ENCODE peak calls at places on chromosome 13, in nine cellular contexts. I is mesothelial cell of epicardium, V is AG04449, S is cardiac muscle cell, G is hepatic stellate cell, C is Ammon's horn, Y is caudate nucleus, P is Kasumi-1, T is GM19239. X is an unnamed sample.

GRCh38 chr13:23107665-23108064 is 73.1 kb upstream of the SGCG start:
- DNase-seq in G (no peak), S (no peak), Y (no peak), V (no peak), P (no peak), I (no peak), C (no peak), T (no peak), X (no peak)

GRCh38 chr13:35979378-35979911 is 151.7 kb downstream of the DCLK1 start:
- DNase-seq in C (peak; percentile 65), T (no peak), I (no peak), S (peak; percentile 97), V (peak; percentile 59), G (peak; percentile 79), Y (no peak), P (no peak), X (no peak)

GRCh38 chr13:52665325-52665724 is 12.7 kb downstream of the SUGT1 start:
- DNase-seq in T (no peak), S (peak; percentile 29), C (no peak), P (peak; percentile 27), Y (no peak), I (no peak), G (no peak), V (no peak), X (no peak)

GRCh38 chr13:44919103-44919804 is 70.0 kb downstream of the NUFIP1 start:
- DNase-seq in V (no peak), S (no peak), P (no peak), I (no peak), G (no peak), Y (no peak), C (no peak), T (no peak), X (no peak)

GRCh38 chr13:106361621-106362020 is 173.8 kb downstream of the EFNB2 start:
- DNase-seq in I (no peak), S (peak; percentile 26), G (no peak), C (no peak), Y (no peak), T (no peak), V (no peak), P (no peak), X (no peak)

GRCh38 chr13:77338329-77338728 is 11.4 kb upstream of the MYCBP2 start:
- DNase-seq in C (no peak), I (no peak), S (no peak), P (no peak), G (no peak), T (no peak), V (no peak), Y (no peak), X (no peak)

GRCh38 chr13:26320766-26321165 is 66.8 kb downstream of the CDK8 start:
- DNase-seq in V (no peak), S (no peak), Y (no peak), I (no peak), T (no peak), C (no peak), G (no peak), P (no peak), X (no peak)

GRCh38 chr13:111326981-111327642 is 6.7 kb downstream of the TEX29 start:
- DNase-seq in S (no peak), V (no peak), P (no peak), C (no peak), I (no peak), Y (no peak), T (no peak), G (no peak), X (no peak)

GRCh38 chr13:60627071-60627686 is 230.2 kb downstream of the TDRD3 start:
- DNase-seq in Y (no peak), C (peak; percentile 58), I (peak; percentile 61), T (peak; percentile 2), S (peak; percentile 48), P (peak; percentile 73), V (no peak), G (peak; percentile 4), X (peak; percentile 1)

GRCh38 chr13:113904411-113904810 is 40.5 kb upstream of the GAS6 start:
- DNase-seq in G (no peak), T (no peak), S (peak; percentile 36), Y (no peak), V (no peak), I (peak; percentile 38), P (no peak), C (peak; percentile 88), X (no peak)

GRCh38 chr13:99979453-99980200 is 2.0 kb upstream of the ZIC2 start:
- DNase-seq in Y (no peak), P (no peak), V (no peak), G (no peak), S (no peak), C (no peak), T (no peak), I (no peak), X (no peak)

GRCh38 chr13:102609696-102610095 is 12.9 kb downstream of the TPP2 start:
- DNase-seq in I (no peak), V (no peak), Y (no peak), S (no peak), T (no peak), P (no peak), G (no peak), C (no peak), X (no peak)

GRCh38 chr13:35157143-35157755 is 215.2 kb downstream of the NBEA start:
- DNase-seq in C (peak; percentile 72), Y (no peak), G (peak; percentile 2), I (peak; percentile 41), T (peak; percentile 0), V (no peak), P (peak; percentile 45), S (peak; percentile 77), X (no peak)

GRCh38 chr13:79530270-79530669 is 49.3 kb downstream of the NDFIP2 start:
- DNase-seq in G (no peak), T (no peak), S (no peak), P (no peak), Y (no peak), V (no peak), I (no peak), C (peak; percentile 59), X (no peak)

GRCh38 chr13:112748947-112749346 is 59.1 kb downstream of the ATP11A start:
- DNase-seq in S (peak; percentile 25), I (no peak), V (no peak), P (no peak), G (peak; percentile 51), Y (no peak), T (no peak), C (peak; percentile 88), X (no peak)

GRCh38 chr13:100573121-100573520 is 15.5 kb downstream of the GGACT start:
- DNase-seq in V (peak; percentile 34), G (peak; percentile 51), S (peak; percentile 88), I (peak; percentile 55), C (peak; percentile 82), T (peak; percentile 32), Y (no peak), P (peak; percentile 83), X (peak; percentile 17)

GRCh38 chr13:114107686-114108081 is 24.7 kb downstream of the RASA3 start:
- DNase-seq in T (no peak), S (peak; percentile 80), P (no peak), I (no peak), V (no peak), C (no peak), Y (no peak), G (peak; percentile 78), X (no peak)

GRCh38 chr13:30388401-30389283 is 33.7 kb upstream of the UBE2L5 start:
- DNase-seq in Y (no peak), P (no peak), I (no peak), G (no peak), C (no peak), V (no peak), T (no peak), S (peak; percentile 65), X (no peak)

GRCh38 chr13:109704771-109705628 is 81.4 kb downstream of the IRS2 start:
- DNase-seq in I (no peak), C (peak; percentile 67), T (no peak), S (peak; percentile 42), G (no peak), V (no peak), P (peak; percentile 90), Y (no peak), X (no peak)

GRCh38 chr13:50518791-50519201 is 324.7 kb downstream of the DLEU7 start:
- DNase-seq in P (no peak), I (no peak), G (no peak), C (peak; percentile 68), Y (no peak), T (no peak), S (peak; percentile 77), V (no peak), X (no peak)

GRCh38 chr13:113782472-113782871 is 23.4 kb downstream of the TMEM255B start:
- DNase-seq in G (no peak), T (no peak), P (no peak), I (no peak), S (no peak), C (no peak), V (no peak), Y (no peak), X (no peak)

GRCh38 chr13:97015661-97016350 is 21.5 kb upstream of the OXGR1 start:
- DNase-seq in V (no peak), C (no peak), I (no peak), Y (no peak), S (no peak), P (peak; percentile 12), T (no peak), G (no peak), X (no peak)

GRCh38 chr13:46586766-46587509 is 34.0 kb downstream of the LRCH1 start:
- DNase-seq in T (no peak), I (no peak), S (no peak), G (no peak), P (no peak), Y (no peak), V (no peak), C (no peak), X (no peak)

GRCh38 chr13:59318320-59318930 is 845.3 kb downstream of the DIAPH3 start:
- DNase-seq in I (peak; percentile 87), G (peak; percentile 16), V (no peak), Y (peak; percentile 34), T (peak; percentile 5), P (peak; percentile 64), S (peak; percentile 77), C (peak; percentile 76), X (peak; percentile 5)

GRCh38 chr13:28320884-28321574 is 173.9 kb downstream of the FLT1 start:
- DNase-seq in T (no peak), S (no peak), I (no peak), Y (no peak), P (no peak), V (no peak), C (no peak), G (no peak), X (no peak)

GRCh38 chr13:113584205-113584869 is at the start of gene TFDP1:
- DNase-seq in G (peak; percentile 87), S (peak; percentile 86), T (peak; percentile 97), I (peak; percentile 83), P (peak; percentile 87), Y (peak; percentile 42), V (no peak), C (peak; percentile 85), X (peak; percentile 96)

GRCh38 chr13:109207618-109208017 is 578.2 kb downstream of the MYO16 start:
- DNase-seq in C (no peak), V (no peak), G (no peak), I (no peak), S (no peak), Y (no peak), T (no peak), P (no peak), X (no peak)

GRCh38 chr13:25380082-25380481 is 8.3 kb downstream of the ATP8A2 start:
- DNase-seq in G (no peak), I (no peak), V (no peak), C (no peak), Y (no peak), P (no peak), S (no peak), T (no peak), X (no peak)

GRCh38 chr13:94169783-94170513 is 309.5 kb downstream of the DCT start:
- DNase-seq in V (no peak), G (no peak), P (no peak), I (no peak), Y (no peak), C (peak; percentile 68), S (peak; percentile 17), T (no peak), X (no peak)

GRCh38 chr13:48126944-48127814 is 32.3 kb upstream of the MED4 start:
- DNase-seq in C (peak; percentile 60), T (peak; percentile 32), P (peak; percentile 80), Y (peak; percentile 1), S (peak; percentile 86), V (peak; percentile 14), I (peak; percentile 39), G (peak; percentile 47), X (peak; percentile 22)

X was measured in GM18507.